ENCODE peak calls at places on chromosomes 5 and 9, in seven cellular contexts. C is lower lobe of right lung; N is HFFc6; W is T-helper 2 cell; O is endothelial cell; A is activated naive CD4-positive, alpha-beta T cell treated with anti-CD3 and anti-CD28 coated beads, Interleukin-2, amount 10 ng/mL, durations not matched to agents 7 days and 5 days; L is ovary. H is an unnamed sample.

GRCh38 chr5:87074934-87075541 is 192.6 kb upstream of the RASA1 start:
- DNase-seq in L (no peak), O (no peak), A (peak; percentile 57), N (no peak), C (no peak), W (peak; percentile 36), H (peak; percentile 76)

GRCh38 chr5:177447611-177448243 is 1.1 kb downstream of the PRR7 start:
- DNase-seq in W (no peak), O (peak; percentile 41), A (no peak), C (no peak), L (no peak), N (peak; percentile 75), H (peak; percentile 98)

GRCh38 chr9:81150016-81150625 is 539.2 kb downstream of the TLE1 start:
- DNase-seq in C (no peak), N (no peak), L (no peak), W (no peak), O (no peak), A (no peak), H (no peak)

GRCh38 chr9:113579270-113580040 is 115.9 kb downstream of the RGS3 start:
- DNase-seq in C (peak; percentile 80), W (no peak), L (no peak), A (peak; percentile 54), N (no peak), O (no peak), H (peak; percentile 69)

GRCh38 chr9:130390371-130390770 is 54.4 kb upstream of the ASS1 start:
- DNase-seq in A (no peak), O (no peak), W (no peak), L (no peak), C (no peak), N (no peak), H (no peak)

GRCh38 chr5:112016980-112017379 is 260.0 kb upstream of the NREP start:
- DNase-seq in A (no peak), L (no peak), C (no peak), W (no peak), N (no peak), O (no peak), H (no peak)

GRCh38 chr5:115096034-115096769 is 73.5 kb downstream of the TRIM36 start:
- DNase-seq in W (no peak), L (no peak), O (no peak), C (no peak), N (no peak), A (no peak), H (no peak)

GRCh38 chr5:39783756-39784421 is 359.1 kb upstream of the DAB2 start:
- DNase-seq in O (no peak), W (no peak), N (peak; percentile 60), A (no peak), L (no peak), C (no peak), H (no peak)

GRCh38 chr5:16539169-16539666 is 73.6 kb upstream of the ZNF622 start:
- DNase-seq in A (no peak), L (no peak), O (no peak), C (no peak), N (peak; percentile 78), W (no peak), H (peak; percentile 99)

H was measured in kidney tubule cell.